ENCODE peak calls at places on chromosomes 7 and 10, in five cellular contexts. S is Calu3, T is AG10803, J is endothelial cell, M is nephron progenitor cell. G is an unnamed sample.

GRCh38 chr7:79822620-79823240 is 311.9 kb upstream of the GNAI1 start:
- DNase-seq in S (no peak), J (no peak), T (no peak), M (no peak), G (no peak)

GRCh38 chr7:143205560-143206293 is 16.1 kb upstream of the TAS2R40 start:
- DNase-seq in S (peak; percentile 43), M (no peak), T (peak; percentile 9), J (no peak), G (no peak)

GRCh38 chr10:80489371-80490112 is 35.4 kb downstream of the TSPAN14 start:
- DNase-seq in M (no peak), J (no peak), S (no peak), T (no peak), G (no peak)

GRCh38 chr7:4832711-4833110 is 29.1 kb downstream of the PAPOLB start:
- DNase-seq in T (no peak), M (no peak), J (no peak), S (no peak), G (no peak)

GRCh38 chr10:57049096-57049495 is 688.0 kb upstream of the ZWINT start:
- DNase-seq in T (no peak), S (no peak), J (no peak), M (no peak), G (no peak)

GRCh38 chr7:123652406-123652805 is 3.3 kb upstream of the LMOD2 start:
- DNase-seq in J (no peak), S (no peak), M (no peak), T (no peak), G (no peak)

GRCh38 chr10:125008689-125009579 is 67.0 kb downstream of the ZRANB1 start:
- DNase-seq in T (no peak), J (no peak), M (no peak), S (peak; percentile 19), G (no peak)

GRCh38 chr7:54542920-54543539 is 855 bp downstream of the VSTM2A start:
- DNase-seq in S (no peak), M (peak; percentile 44), T (peak; percentile 13), J (peak; percentile 63), G (no peak)

GRCh38 chr7:30159698-30160143 is 24.9 kb downstream of the MTURN start:
- DNase-seq in M (peak; percentile 15), S (peak; percentile 30), T (peak; percentile 34), J (no peak), G (peak; percentile 32)

GRCh38 chr10:125629758-125630376 is 53.1 kb downstream of the TEX36 start:
- DNase-seq in S (peak; percentile 24), M (no peak), T (peak; percentile 26), J (no peak), G (peak; percentile 31)

GRCh38 chr10:31939797-31940708 is 11.4 kb upstream of the ARHGAP12 start:
- DNase-seq in M (no peak), S (no peak), T (no peak), J (no peak), G (no peak)

GRCh38 chr10:67884842-67885680 is 605 bp downstream of the SIRT1 start:
- DNase-seq in J (peak; percentile 67), S (peak; percentile 85), T (peak; percentile 83), M (peak; percentile 75), G (peak; percentile 64)

GRCh38 chr7:22357311-22358175 is 589 bp upstream of the RAPGEF5 start:
- DNase-seq in T (no peak), J (peak; percentile 3), S (peak; percentile 28), M (peak; percentile 42), G (no peak)

GRCh38 chr7:22356010-22356854 is 722 bp downstream of the RAPGEF5 start:
- DNase-seq in S (peak; percentile 38), M (peak; percentile 21), T (no peak), J (peak; percentile 37), G (no peak)

GRCh38 chr7:22354462-22354861 is 2.5 kb downstream of the RAPGEF5 start:
- DNase-seq in S (no peak), T (no peak), J (no peak), M (no peak), G (no peak)

GRCh38 chr7:22356855-22357310 is at the start of gene RAPGEF5:
- DNase-seq in J (peak; percentile 40), T (no peak), S (peak; percentile 80), M (peak; percentile 55), G (no peak)

DNA sequence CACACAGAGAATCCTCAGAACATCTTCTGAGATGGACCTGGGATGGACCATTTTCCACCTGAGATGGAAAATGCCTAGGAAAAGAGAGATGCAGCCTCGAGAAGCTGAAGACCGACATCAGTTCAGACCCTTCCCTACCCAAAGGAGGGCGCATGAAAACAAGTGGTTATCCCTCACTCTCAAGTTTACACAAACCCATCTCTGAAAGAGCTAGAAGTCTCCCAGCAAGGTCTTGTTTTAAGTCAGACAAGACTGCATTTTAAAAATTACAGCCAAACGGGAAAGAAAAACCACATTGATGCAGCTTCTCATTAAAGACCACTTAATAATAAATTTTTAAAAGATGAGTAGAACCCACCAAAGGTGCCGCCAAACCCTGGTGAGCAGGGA is 1.3 kb downstream of the RAPGEF5 start:
- DNase-seq in S (no peak), M (no peak), T (no peak), J (no peak), G (no peak)
- TF ChIP-seq CTCF in S (no peak), M (no peak), T (no peak), J (no peak), G (no peak)

DNA sequence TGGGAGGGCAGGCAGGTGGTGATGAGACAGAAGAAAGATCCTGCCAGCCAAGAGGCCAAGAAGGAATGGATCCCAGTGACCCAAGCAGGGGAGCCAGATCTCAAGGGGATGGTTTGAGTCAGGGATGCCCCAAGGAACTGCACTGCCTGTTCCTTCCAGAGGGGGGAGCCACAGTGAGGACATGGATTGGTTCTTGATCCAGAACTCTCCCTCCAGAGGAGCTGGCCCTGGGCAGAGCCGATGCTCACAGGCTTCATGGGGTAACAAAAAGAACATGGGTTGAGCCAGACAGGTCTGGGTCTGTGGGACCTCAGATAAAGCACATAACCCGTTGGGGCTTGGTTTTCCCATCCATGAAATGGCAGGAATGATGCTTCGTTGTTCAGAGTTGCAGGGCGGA is 4.6 kb upstream of the DENND2A start:
- DNase-seq in T (no peak), M (no peak), S (no peak), J (peak; percentile 49), G (no peak)
- TF ChIP-seq CTCF in T (peak; percentile 36), M (peak; percentile 31), S (no peak), J (peak; percentile 69), G (peak; percentile 69)

DNA sequence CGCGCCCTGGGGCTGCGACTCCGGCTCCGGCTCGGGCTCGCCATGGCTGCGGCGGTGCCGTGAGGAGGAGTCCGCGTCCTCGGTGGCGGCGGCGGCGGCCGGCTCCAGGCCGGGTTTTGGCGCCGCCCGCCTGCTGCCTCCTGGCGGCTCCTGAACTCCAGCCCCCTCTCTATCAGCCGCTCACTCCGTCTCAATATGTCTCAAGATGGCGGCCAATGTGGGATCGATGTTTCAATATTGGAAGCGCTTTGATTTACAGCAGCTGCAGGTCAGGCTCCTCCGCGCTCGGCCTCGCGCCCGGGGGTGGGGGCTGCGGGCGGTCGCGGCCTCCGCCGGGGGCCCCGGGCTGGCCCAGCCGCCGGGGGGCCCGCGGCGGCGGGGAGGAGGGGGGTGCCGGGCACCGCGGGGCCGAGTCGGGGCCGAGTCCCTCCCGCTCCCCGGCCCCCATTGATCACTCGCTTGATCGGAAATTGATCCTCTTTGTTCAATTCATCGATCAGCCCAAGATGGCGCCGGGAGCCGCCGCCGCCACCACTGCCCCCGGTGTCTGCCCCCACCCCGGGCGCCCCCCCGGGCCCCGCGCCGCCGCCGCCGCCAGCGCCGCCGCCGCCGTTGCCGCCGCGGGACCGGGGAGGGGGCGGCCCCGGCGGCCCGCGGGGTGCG is 1.5 kb upstream of the CUX1 start:
- DNase-seq in T (peak; percentile 82), M (peak; percentile 81), S (peak; percentile 66), J (peak; percentile 75), G (peak; percentile 64)
- TF ChIP-seq CTCF in T (peak; percentile 28), M (no peak), S (no peak), J (no peak), G (no peak)

DNA sequence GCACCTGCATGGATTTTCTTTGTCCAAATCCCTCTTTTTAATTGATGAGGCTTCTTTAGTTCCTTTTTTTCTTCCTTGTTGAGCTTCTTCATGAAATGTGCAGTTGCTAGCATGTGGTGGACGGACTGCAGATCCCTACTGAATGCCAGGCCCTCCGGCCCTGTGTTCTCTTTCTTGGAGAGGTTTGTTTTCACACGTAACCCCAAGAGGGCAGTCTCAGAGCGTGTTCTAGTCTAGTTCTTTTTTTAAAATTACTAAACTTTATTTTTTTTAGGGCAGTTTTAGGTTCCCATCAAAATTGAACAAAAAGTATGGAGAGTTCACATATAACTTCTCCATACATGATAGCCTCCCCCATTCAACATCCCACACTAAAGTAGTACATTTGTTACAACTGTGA is 190.0 kb downstream of the CFTR start:
- DNase-seq in J (no peak), S (no peak), M (no peak), T (no peak), G (no peak)
- TF ChIP-seq CTCF in J (no peak), S (no peak), M (peak; percentile 15), T (no peak), G (no peak)

GRCh38 chr7:78607099-78607498 is 808.5 kb downstream of the PHTF2 start:
- DNase-seq in M (peak; percentile 1), T (no peak), S (peak; percentile 2), J (peak; percentile 11), G (no peak)
- TF ChIP-seq CTCF in M (peak; percentile 29), T (no peak), S (no peak), J (peak; percentile 48), G (peak; percentile 66)

DNA sequence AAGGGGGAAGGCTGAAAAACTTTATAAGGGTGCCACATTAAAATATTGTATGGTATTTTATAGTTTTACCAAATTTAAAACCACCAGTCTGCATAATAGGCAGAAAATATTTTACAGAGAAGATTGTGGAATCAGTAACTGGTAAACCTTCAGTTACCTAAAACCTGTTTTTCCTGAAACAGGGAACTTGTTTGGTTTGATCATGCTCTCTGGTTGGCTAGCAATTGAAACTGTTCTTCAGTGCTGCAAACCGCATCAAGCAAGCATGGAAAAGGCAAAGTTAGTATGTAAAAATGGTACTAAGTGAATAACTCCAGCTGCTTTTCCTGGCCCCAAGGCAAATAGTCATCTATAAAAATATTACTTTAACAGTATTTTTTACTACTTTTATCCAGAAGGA is 316.9 kb upstream of the LRRN3 start:
- DNase-seq in M (no peak), S (peak; percentile 9), J (no peak), T (no peak), G (no peak)
- TF ChIP-seq CTCF in M (no peak), S (no peak), J (no peak), T (no peak), G (no peak)

GRCh38 chr7:87506243-87507180 is 31.0 kb upstream of the ABCB4 start:
- DNase-seq in J (no peak), S (no peak), T (peak; percentile 29), M (no peak), G (peak; percentile 11)
- TF ChIP-seq CTCF in J (no peak), S (peak; percentile 19), T (peak; percentile 50), M (no peak), G (peak; percentile 75)

DNA sequence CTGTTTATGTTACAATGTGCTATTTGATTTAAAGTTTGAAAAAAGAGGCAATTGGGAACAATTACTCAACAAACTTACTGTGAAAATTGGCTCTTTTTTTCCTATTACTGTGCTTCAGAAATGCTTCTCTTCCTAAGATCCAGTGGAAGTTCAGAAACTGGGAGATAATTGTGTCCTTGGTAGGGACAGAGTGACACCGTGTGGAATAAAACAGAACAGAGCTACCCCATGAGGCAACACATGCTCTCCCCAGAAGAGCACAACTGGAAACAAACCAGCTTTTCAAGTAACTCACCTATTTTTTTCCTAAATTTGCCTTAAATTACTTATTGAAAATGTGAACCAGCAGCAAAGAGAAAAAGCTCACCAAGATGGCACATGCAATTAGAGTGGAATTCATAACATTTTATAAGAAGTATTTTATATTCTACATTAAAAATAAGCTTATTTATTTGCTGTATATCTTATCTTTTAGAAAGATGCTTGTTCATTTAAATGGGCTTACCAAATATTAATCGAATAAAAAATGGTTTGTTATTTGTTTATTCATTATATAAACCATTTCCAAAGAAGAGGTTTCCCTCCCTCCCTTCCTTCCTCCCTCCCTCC is 346.1 kb upstream of the ANKRD30A start:
- DNase-seq in M (peak; percentile 33), T (peak; percentile 81), S (peak; percentile 19), J (peak; percentile 51), G (peak; percentile 10)
- TF ChIP-seq CTCF in M (peak; percentile 83), T (peak; percentile 93), S (no peak), J (peak; percentile 32), G (peak; percentile 62)